ENCODE peak calls at places on chromosomes 3 and 15, in six cellular contexts. One of them, this sample, is unnamed.
A peak's percentile ranks its signal among the peaks of the same experiment; 100 is the strongest.

GRCh38 chr3:197216169-197216860 is 82.1 kb downstream of the DLG1 start:
- DNase-seq in heart left ventricle: no peak
- DNase-seq in stomach: no peak
- DNase-seq in keratinocyte: no peak
- DNase-seq in OCI-LY7: no peak
- DNase-seq in lower leg skin: no peak
- DNase-seq in this sample: no peak

GRCh38 chr3:75332784-75333183 is 331.3 kb upstream of the FRG2C start:
- DNase-seq in heart left ventricle: no peak
- DNase-seq in stomach: no peak
- DNase-seq in keratinocyte: no peak
- DNase-seq in OCI-LY7: no peak
- DNase-seq in lower leg skin: peak; percentile 27
- DNase-seq in this sample: no peak

GRCh38 chr15:45677797-45678196 is 43.0 kb downstream of the SQOR start:
- DNase-seq in heart left ventricle: no peak
- DNase-seq in stomach: no peak
- DNase-seq in keratinocyte: no peak
- DNase-seq in OCI-LY7: no peak
- DNase-seq in lower leg skin: no peak
- DNase-seq in this sample: no peak

GRCh38 chr15:68364028-68364659 is 67.8 kb downstream of the ITGA11 start:
- DNase-seq in heart left ventricle: peak; percentile 80
- DNase-seq in stomach: no peak
- DNase-seq in keratinocyte: no peak
- DNase-seq in OCI-LY7: no peak
- DNase-seq in lower leg skin: no peak
- DNase-seq in this sample: no peak

GRCh38 chr3:63278171-63278999 is at the start of gene SYNPR:
- DNase-seq in heart left ventricle: no peak
- DNase-seq in stomach: no peak
- DNase-seq in keratinocyte: no peak
- DNase-seq in OCI-LY7: no peak
- DNase-seq in lower leg skin: no peak
- DNase-seq in this sample: no peak

GRCh38 chr3:134059680-134060560 is 30.2 kb upstream of the SLCO2A1 start:
- DNase-seq in heart left ventricle: no peak
- DNase-seq in stomach: no peak
- DNase-seq in keratinocyte: no peak
- DNase-seq in OCI-LY7: no peak
- DNase-seq in lower leg skin: no peak
- DNase-seq in this sample: no peak

GRCh38 chr3:71891483-71891882 is 106.5 kb upstream of the PROK2 start:
- DNase-seq in heart left ventricle: no peak
- DNase-seq in stomach: no peak
- DNase-seq in keratinocyte: no peak
- DNase-seq in OCI-LY7: no peak
- DNase-seq in lower leg skin: no peak
- DNase-seq in this sample: no peak

GRCh38 chr3:66394261-66395249 is 106.3 kb downstream of the LRIG1 start:
- DNase-seq in heart left ventricle: no peak
- DNase-seq in stomach: no peak
- DNase-seq in keratinocyte: no peak
- DNase-seq in OCI-LY7: no peak
- DNase-seq in lower leg skin: no peak
- DNase-seq in this sample: no peak

GRCh38 chr3:49415931-49416601 is 3.8 kb downstream of the TCTA start:
- DNase-seq in heart left ventricle: no peak
- DNase-seq in stomach: peak; percentile 26
- DNase-seq in keratinocyte: no peak
- DNase-seq in OCI-LY7: peak; percentile 89
- DNase-seq in lower leg skin: no peak
- DNase-seq in this sample: peak; percentile 83

GRCh38 chr3:188824596-188824995 is 347.2 kb upstream of the TPRG1 start:
- DNase-seq in heart left ventricle: no peak
- DNase-seq in stomach: no peak
- DNase-seq in keratinocyte: no peak
- DNase-seq in OCI-LY7: no peak
- DNase-seq in lower leg skin: no peak
- DNase-seq in this sample: no peak

GRCh38 chr3:188829577-188829976 is 342.2 kb upstream of the TPRG1 start:
- DNase-seq in heart left ventricle: no peak
- DNase-seq in stomach: no peak
- DNase-seq in keratinocyte: no peak
- DNase-seq in OCI-LY7: no peak
- DNase-seq in lower leg skin: no peak
- DNase-seq in this sample: no peak

GRCh38 chr3:188827593-188827992 is 344.2 kb upstream of the TPRG1 start:
- DNase-seq in heart left ventricle: no peak
- DNase-seq in stomach: no peak
- DNase-seq in keratinocyte: no peak
- DNase-seq in OCI-LY7: no peak
- DNase-seq in lower leg skin: no peak
- DNase-seq in this sample: no peak

GRCh38 chr3:188827078-188827477 is 344.7 kb upstream of the TPRG1 start:
- DNase-seq in heart left ventricle: no peak
- DNase-seq in stomach: no peak
- DNase-seq in keratinocyte: no peak
- DNase-seq in OCI-LY7: no peak
- DNase-seq in lower leg skin: no peak
- DNase-seq in this sample: no peak

DNA sequence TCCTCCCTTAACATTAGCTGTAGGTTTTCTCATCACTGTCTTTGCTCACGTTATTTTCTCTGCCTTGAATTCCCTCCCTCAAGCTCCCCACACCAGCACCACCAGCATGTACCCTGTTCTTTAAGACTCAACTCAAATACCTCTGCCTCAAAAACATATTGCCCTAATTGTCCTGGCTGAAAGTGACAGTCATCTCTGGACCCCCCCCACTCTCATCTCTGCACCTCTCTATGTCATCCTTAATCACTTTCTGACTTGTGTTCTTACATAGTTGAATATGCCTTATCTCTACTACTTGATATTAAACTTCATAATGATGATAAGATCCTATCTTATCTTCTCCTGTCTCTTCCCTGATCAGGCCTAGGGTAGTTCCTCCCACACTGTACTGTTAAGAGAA is 345.2 kb upstream of the TPRG1 start:
- DNase-seq in heart left ventricle: no peak
- DNase-seq in stomach: no peak
- DNase-seq in keratinocyte: no peak
- DNase-seq in OCI-LY7: no peak
- DNase-seq in lower leg skin: no peak
- DNase-seq in this sample: no peak
- TF ChIP-seq CTCF in heart left ventricle: no peak
- TF ChIP-seq CTCF in stomach: no peak
- TF ChIP-seq CTCF in keratinocyte: no peak
- TF ChIP-seq CTCF in OCI-LY7: no peak
- TF ChIP-seq CTCF in lower leg skin: no peak
- TF ChIP-seq CTCF in this sample: no peak

GRCh38 chr15:44347495-44347894 is 59.0 kb downstream of the GOLM2 start:
- DNase-seq in heart left ventricle: no peak
- DNase-seq in stomach: no peak
- DNase-seq in keratinocyte: no peak
- DNase-seq in OCI-LY7: no peak
- DNase-seq in lower leg skin: no peak
- DNase-seq in this sample: no peak
- TF ChIP-seq CTCF in heart left ventricle: no peak
- TF ChIP-seq CTCF in stomach: no peak
- TF ChIP-seq CTCF in keratinocyte: no peak
- TF ChIP-seq CTCF in OCI-LY7: no peak
- TF ChIP-seq CTCF in lower leg skin: no peak
- TF ChIP-seq CTCF in this sample: no peak

GRCh38 chr15:70873232-70874054 is 18.8 kb downstream of the THAP10 start:
- DNase-seq in heart left ventricle: no peak
- DNase-seq in stomach: no peak
- DNase-seq in keratinocyte: no peak
- DNase-seq in OCI-LY7: no peak
- DNase-seq in lower leg skin: no peak
- DNase-seq in this sample: no peak

GRCh38 chr15:70876011-70876410 is 16.2 kb downstream of the THAP10 start:
- DNase-seq in heart left ventricle: no peak
- DNase-seq in stomach: no peak
- DNase-seq in keratinocyte: no peak
- DNase-seq in OCI-LY7: no peak
- DNase-seq in lower leg skin: no peak
- DNase-seq in this sample: peak; percentile 74

GRCh38 chr15:70876683-70877082 is 15.6 kb downstream of the THAP10 start:
- DNase-seq in heart left ventricle: no peak
- DNase-seq in stomach: no peak
- DNase-seq in keratinocyte: no peak
- DNase-seq in OCI-LY7: no peak
- DNase-seq in lower leg skin: no peak
- DNase-seq in this sample: no peak

GRCh38 chr15:70879386-70879785 is 12.8 kb downstream of the THAP10 start:
- DNase-seq in heart left ventricle: no peak
- DNase-seq in stomach: no peak
- DNase-seq in keratinocyte: no peak
- DNase-seq in OCI-LY7: no peak
- DNase-seq in lower leg skin: no peak
- DNase-seq in this sample: no peak

GRCh38 chr15:70875001-70875782 is 17.0 kb downstream of the THAP10 start:
- DNase-seq in heart left ventricle: no peak
- DNase-seq in stomach: no peak
- DNase-seq in keratinocyte: no peak
- DNase-seq in OCI-LY7: no peak
- DNase-seq in lower leg skin: no peak
- DNase-seq in this sample: no peak
- TF ChIP-seq CTCF in heart left ventricle: peak; percentile 31
- TF ChIP-seq CTCF in stomach: peak; percentile 14
- TF ChIP-seq CTCF in keratinocyte: peak; percentile 45
- TF ChIP-seq CTCF in OCI-LY7: no peak
- TF ChIP-seq CTCF in lower leg skin: no peak
- TF ChIP-seq CTCF in this sample: peak; percentile 22

GRCh38 chr3:115819785-115820384 is 196.6 kb downstream of the GAP43 start:
- DNase-seq in heart left ventricle: peak; percentile 53
- DNase-seq in stomach: peak; percentile 71
- DNase-seq in keratinocyte: peak; percentile 42
- DNase-seq in OCI-LY7: peak; percentile 80
- DNase-seq in lower leg skin: peak; percentile 75
- DNase-seq in this sample: peak; percentile 82

GRCh38 chr3:115814006-115814405 is 190.7 kb downstream of the GAP43 start:
- DNase-seq in heart left ventricle: no peak
- DNase-seq in stomach: no peak
- DNase-seq in keratinocyte: no peak
- DNase-seq in OCI-LY7: no peak
- DNase-seq in lower leg skin: no peak
- DNase-seq in this sample: no peak

GRCh38 chr3:115814778-115815380 is 191.6 kb downstream of the GAP43 start:
- DNase-seq in heart left ventricle: peak; percentile 58
- DNase-seq in stomach: peak; percentile 80
- DNase-seq in keratinocyte: no peak
- DNase-seq in OCI-LY7: peak; percentile 53
- DNase-seq in lower leg skin: peak; percentile 67
- DNase-seq in this sample: peak; percentile 46
- TF ChIP-seq CTCF in heart left ventricle: peak; percentile 89
- TF ChIP-seq CTCF in stomach: peak; percentile 95
- TF ChIP-seq CTCF in keratinocyte: peak; percentile 71
- TF ChIP-seq CTCF in OCI-LY7: peak; percentile 96
- TF ChIP-seq CTCF in lower leg skin: no peak
- TF ChIP-seq CTCF in this sample: peak; percentile 83

GRCh38 chr15:99106417-99107220 is 1.7 kb downstream of the SYNM start:
- DNase-seq in heart left ventricle: peak; percentile 75
- DNase-seq in stomach: no peak
- DNase-seq in keratinocyte: no peak
- DNase-seq in OCI-LY7: no peak
- DNase-seq in lower leg skin: no peak
- DNase-seq in this sample: no peak

GRCh38 chr15:99105516-99106341 is 849 bp downstream of the SYNM start:
- DNase-seq in heart left ventricle: peak; percentile 58
- DNase-seq in stomach: peak; percentile 33
- DNase-seq in keratinocyte: no peak
- DNase-seq in OCI-LY7: peak; percentile 17
- DNase-seq in lower leg skin: no peak
- DNase-seq in this sample: peak; percentile 67

GRCh38 chr15:99103279-99103678 is 1.6 kb upstream of the SYNM start:
- DNase-seq in heart left ventricle: no peak
- DNase-seq in stomach: no peak
- DNase-seq in keratinocyte: no peak
- DNase-seq in OCI-LY7: no peak
- DNase-seq in lower leg skin: no peak
- DNase-seq in this sample: no peak

GRCh38 chr15:99102332-99103235 is 2.3 kb upstream of the SYNM start:
- DNase-seq in heart left ventricle: no peak
- DNase-seq in stomach: no peak
- DNase-seq in keratinocyte: no peak
- DNase-seq in OCI-LY7: no peak
- DNase-seq in lower leg skin: no peak
- DNase-seq in this sample: no peak

GRCh38 chr15:99104788-99105515 is at the start of gene SYNM:
- DNase-seq in heart left ventricle: peak; percentile 84
- DNase-seq in stomach: peak; percentile 67
- DNase-seq in keratinocyte: no peak
- DNase-seq in OCI-LY7: peak; percentile 38
- DNase-seq in lower leg skin: no peak
- DNase-seq in this sample: peak; percentile 86
- TF ChIP-seq CTCF in heart left ventricle: peak; percentile 81
- TF ChIP-seq CTCF in stomach: peak; percentile 68
- TF ChIP-seq CTCF in keratinocyte: peak; percentile 52
- TF ChIP-seq CTCF in OCI-LY7: peak; percentile 61
- TF ChIP-seq CTCF in lower leg skin: no peak
- TF ChIP-seq CTCF in this sample: peak; percentile 81

This sample was measured in GM12865.